ENCODE peak calls at places on chromosomes 4 and X, in six cellular contexts. S is heart left ventricle, Z is uterus, K is spleen, R is right lobe of liver, N is lower leg skin. E is an unnamed sample.

GRCh38 chr4:3341760-3342159 is 48.9 kb downstream of the RGS12 start:
- DNase-seq in S (peak), Z (no peak), K (no peak), R (no peak), N (no peak), E (no peak)

GRCh38 chr4:185143596-185143969 is 517 bp downstream of the SLC25A4 start:
- DNase-seq in S (peak), Z (peak), K (peak), R (peak), N (no peak), E (no peak)

GRCh38 chrX:116241001-116241400 is 70.5 kb downstream of the AGTR2 start:
- DNase-seq in S (no peak), Z (no peak), K (no peak), R (no peak), N (no peak), E (no peak)

GRCh38 chr4:82138376-82138775 is 235.4 kb downstream of the HNRNPD start:
- DNase-seq in S (no peak), Z (no peak), K (no peak), R (no peak), N (no peak), E (peak)

GRCh38 chrX:71935542-71935941 is 24.9 kb downstream of the NHSL2 start:
- DNase-seq in S (no peak), Z (peak), K (no peak), R (no peak), N (peak), E (no peak)

GRCh38 chr4:56909083-56909981 is 1.6 kb downstream of the REST start:
- DNase-seq in S (peak), Z (peak), K (no peak), R (peak), N (peak), E (peak)

GRCh38 chrX:7346021-7346420 is 198.1 kb upstream of the PUDP start:
- DNase-seq in S (no peak), Z (no peak), K (no peak), R (no peak), N (no peak), E (no peak)

GRCh38 chr4:151865327-151865726 is 104.5 kb upstream of the GATB start:
- DNase-seq in S (peak), Z (peak), K (peak), R (peak), N (peak), E (no peak)

GRCh38 chrX:130171446-130172126 is at the start of gene RAB33A:
- DNase-seq in S (peak), Z (no peak), K (peak), R (no peak), N (no peak), E (peak)

GRCh38 chr4:82833696-82834313 is 35.2 kb upstream of the SCD5 start:
- DNase-seq in S (no peak), Z (no peak), K (no peak), R (no peak), N (no peak), E (no peak)

GRCh38 chr4:4984186-4984585 is 35.1 kb downstream of the CYTL1 start:
- DNase-seq in S (no peak), Z (no peak), K (no peak), R (no peak), N (no peak), E (no peak)

GRCh38 chr4:74397748-74398426 is 32.9 kb downstream of the EREG start:
- DNase-seq in S (no peak), Z (no peak), K (no peak), R (no peak), N (no peak), E (no peak)

GRCh38 chr4:168713193-168713592 is 216.3 kb downstream of the PALLD start:
- DNase-seq in S (no peak), Z (no peak), K (no peak), R (no peak), N (no peak), E (no peak)

GRCh38 chr4:1300466-1301455 is 11.1 kb downstream of the MAEA start:
- DNase-seq in S (no peak), Z (peak), K (peak), R (no peak), N (peak), E (no peak)

GRCh38 chr4:54843106-54843505 is 185.3 kb downstream of the KIT start:
- DNase-seq in S (no peak), Z (no peak), K (no peak), R (no peak), N (no peak), E (no peak)

GRCh38 chrX:150421816-150422215 is 58.7 kb downstream of the MAMLD1 start:
- DNase-seq in S (peak), Z (peak), K (no peak), R (peak), N (no peak), E (no peak)

GRCh38 chr4:122996350-122996749 is 74.0 kb upstream of the NUDT6 start:
- DNase-seq in S (no peak), Z (no peak), K (no peak), R (no peak), N (no peak), E (no peak)

GRCh38 chr4:176034498-176034897 is 31.1 kb upstream of the WDR17 start:
- DNase-seq in S (no peak), Z (peak), K (no peak), R (no peak), N (peak), E (no peak)

GRCh38 chrX:77174680-77175336 is 272.4 kb upstream of the FGF16 start:
- DNase-seq in S (peak), Z (no peak), K (no peak), R (no peak), N (no peak), E (no peak)

DNA sequence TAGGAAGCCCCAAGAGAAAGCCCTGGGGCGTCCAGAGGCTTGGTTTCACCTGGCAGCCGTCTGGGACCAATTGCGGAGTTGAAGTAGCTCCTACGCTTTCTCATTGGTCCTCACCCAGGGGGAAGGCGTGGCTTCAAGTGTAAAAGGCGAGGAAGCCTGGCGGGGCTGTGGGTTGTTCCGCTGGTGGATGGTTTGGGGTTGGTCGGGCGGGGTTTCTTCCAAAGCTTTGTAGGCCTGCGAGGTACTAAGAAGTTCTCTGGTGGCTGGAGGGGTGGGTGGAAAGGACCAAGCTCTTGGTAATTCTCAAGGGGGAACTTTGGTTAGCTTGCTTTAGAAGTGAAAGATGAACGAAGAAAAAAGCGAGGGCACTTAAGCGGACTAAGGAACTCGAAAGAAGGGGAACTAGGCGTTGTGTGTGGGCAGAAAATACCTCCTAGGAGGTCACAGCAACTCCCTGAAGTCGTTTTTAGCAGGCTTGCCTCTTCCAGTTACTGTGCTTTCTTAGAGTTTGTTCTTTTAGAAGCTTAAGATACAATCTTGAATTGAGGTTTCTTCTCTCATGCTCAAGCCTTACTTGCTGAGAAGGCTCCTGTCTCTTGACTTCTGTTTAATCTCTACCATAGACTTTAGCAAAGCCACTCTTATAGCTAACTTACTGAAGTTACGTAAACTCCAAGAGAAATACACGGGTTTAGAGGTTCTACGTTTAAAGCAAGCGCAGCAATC is 36.7 kb downstream of the CCNG2 start:
- DNase-seq in S (peak), Z (no peak), K (peak), R (peak), N (peak), E (peak)
- TF ChIP-seq POLR2A in S (no peak), Z (no peak), K (peak), R (peak), N (no peak), E (peak)

DNA sequence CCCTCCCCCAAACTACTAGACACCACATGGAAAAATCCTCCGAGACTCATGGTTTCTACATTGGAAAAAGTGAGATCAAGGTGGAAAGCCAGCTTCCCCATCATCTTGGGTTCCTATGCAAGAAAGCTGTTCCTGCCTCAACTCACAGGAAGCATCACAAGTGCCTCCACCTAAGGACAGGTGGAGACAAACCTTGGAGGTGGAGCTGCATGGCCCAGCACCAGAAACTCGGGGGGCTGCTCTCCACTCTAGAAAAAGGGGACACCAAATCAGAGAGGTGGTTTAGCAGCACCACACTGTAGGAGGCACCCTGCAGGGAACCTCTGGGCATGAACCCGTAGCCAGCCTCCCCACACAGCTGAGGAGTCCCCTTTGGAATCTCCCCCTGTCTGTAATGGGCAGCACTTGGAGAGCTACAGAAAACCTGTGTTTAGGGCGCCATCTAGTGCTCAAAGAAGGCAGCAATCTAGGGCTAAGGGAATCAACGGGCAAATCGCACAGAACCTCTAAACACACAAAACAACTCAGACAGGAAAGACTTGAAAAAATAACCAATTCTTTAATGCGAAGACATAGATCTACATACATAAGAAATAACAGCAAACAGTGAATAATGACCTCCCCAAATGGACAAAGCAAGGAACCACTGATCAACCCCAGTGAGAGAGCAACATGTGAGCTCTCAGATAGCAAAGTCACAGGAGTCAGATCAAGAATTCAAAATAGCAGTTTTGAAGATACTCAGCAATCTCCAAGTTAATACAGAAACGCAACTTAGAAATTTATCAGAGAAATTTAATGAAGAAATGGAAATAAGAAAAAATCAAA is 37.0 kb upstream of the ZBTB33 start:
- DNase-seq in S (peak), Z (peak), K (no peak), R (peak), N (peak), E (peak)
- TF ChIP-seq POLR2A in S (no peak), Z (no peak), K (no peak), R (no peak), N (no peak), E (no peak)

DNA sequence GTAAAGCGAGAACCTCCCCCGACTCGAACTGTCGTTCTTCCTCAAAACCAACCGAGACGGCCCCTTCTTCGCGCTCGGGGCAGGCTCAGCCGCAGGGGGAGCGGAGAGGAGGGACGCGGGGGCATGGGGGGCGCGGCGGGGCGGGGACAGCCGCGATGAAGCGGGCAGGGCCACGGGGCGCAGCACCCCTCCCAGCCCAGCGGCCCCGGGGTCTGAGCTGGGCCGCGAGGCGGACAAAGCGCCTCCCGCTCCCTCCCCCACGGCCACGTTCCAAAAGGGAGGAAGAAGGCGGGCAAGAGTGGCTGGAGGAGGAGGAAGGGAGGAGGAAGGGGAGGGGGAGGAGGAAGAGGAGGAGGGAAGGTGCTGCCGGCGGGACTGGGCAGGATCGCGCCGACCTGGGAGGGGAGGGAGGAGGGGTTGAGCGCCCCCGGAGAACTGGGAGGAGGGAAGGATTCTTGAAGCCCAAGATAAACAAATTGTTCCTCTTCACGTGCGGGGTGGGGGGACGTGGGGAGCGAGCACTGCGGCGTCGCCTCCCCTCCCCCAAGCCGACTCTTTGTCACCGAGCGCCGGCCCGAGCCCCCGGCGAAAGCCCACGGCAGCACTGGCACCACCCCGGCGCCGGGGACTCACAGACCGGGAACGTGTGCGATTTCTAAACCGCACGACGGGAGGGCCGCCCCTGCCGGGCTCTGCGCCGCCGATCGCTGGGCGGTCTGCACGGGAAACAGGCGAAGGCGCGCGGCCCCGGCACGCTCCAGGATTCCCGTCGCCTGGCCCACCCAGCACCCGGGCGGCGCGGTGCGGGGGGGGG is 2.9 kb downstream of the MAML3 start:
- DNase-seq in S (peak), Z (peak), K (peak), R (peak), N (peak), E (peak)
- TF ChIP-seq POLR2A in S (no peak), Z (peak), K (no peak), R (peak), N (no peak), E (no peak)

GRCh38 chr4:38663021-38663800 is 788 bp upstream of the KLF3 start:
- DNase-seq in S (no peak), Z (peak), K (no peak), R (peak), N (peak), E (peak)
- TF ChIP-seq POLR2A in S (no peak), Z (peak), K (no peak), R (peak), N (no peak), E (no peak)

GRCh38 chr4:67702166-67702565 is 1.2 kb upstream of the UBA6 start:
- DNase-seq in S (no peak), Z (no peak), K (no peak), R (no peak), N (no peak), E (no peak)

GRCh38 chr4:67699603-67700002 is 1.4 kb downstream of the UBA6 start:
- DNase-seq in S (no peak), Z (no peak), K (no peak), R (no peak), N (no peak), E (no peak)

GRCh38 chr4:67700119-67700873 is 659 bp downstream of the UBA6 start:
- DNase-seq in S (no peak), Z (no peak), K (no peak), R (no peak), N (no peak), E (peak)

GRCh38 chr4:67697860-67698655 is 2.9 kb downstream of the UBA6 start:
- DNase-seq in S (no peak), Z (no peak), K (no peak), R (no peak), N (no peak), E (no peak)

DNA sequence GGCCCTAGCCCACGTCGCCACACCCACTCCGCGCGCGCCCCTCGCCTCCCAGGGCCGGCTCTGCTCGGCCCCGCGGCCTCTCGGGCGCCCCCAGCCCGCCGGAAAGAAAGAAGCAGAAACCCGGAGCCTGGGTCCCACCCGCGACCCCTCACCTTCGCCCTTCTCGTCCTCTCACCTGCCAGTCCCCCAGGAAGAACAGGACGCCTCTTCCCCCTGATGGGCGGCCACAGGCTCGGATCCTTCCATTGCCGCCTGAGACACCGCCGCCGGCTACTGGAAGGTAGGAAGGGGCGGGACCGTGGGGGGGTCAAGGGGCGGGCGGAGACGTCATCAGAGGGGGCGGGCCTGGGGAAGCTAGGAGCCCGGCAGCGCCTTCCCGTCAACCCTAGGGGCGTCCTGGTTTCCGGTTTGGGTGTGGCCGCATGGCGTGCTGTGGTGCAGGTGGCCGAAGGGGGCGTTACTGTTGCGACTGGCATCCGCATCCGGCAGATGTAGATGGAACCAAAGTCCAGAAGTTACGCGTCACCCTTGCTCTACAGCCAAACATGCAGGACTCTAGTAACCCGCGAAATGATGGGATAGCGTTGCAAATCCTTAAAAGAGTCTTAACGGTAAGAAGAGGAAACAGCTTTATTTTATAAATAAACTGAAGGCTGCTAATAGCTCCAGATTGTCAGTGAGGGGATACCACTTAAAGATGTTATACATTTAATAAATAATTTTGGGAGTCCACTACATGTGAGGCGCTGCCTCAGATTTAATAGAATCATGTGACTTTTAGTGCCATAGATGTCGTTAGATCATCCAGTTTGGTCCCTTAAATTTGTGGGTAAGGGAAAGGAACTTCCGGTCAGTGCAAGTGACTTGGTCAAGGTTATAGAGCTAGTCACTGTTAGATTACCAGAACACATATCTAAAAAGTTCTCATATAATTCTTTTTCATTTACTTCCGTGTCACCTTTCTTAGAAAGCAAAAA is at the start of gene UBA6:
- DNase-seq in S (peak), Z (peak), K (peak), R (peak), N (peak), E (peak)
- TF ChIP-seq POLR2A in S (no peak), Z (peak), K (peak), R (peak), N (no peak), E (peak)

E was measured in GM12892.